ENCODE peak calls at places on chromosomes 7 and 10, in ten cellular contexts. J is DND-41; U is foreskin fibroblast; Y is T-cell; A is activated CD8-positive, alpha-beta memory T cell treated with anti-CD3 and anti-CD28 coated beads for 48 hours; T is HT1080; M is pancreas; B is GM23338; G is NCI-H1930; V is ACHN. W is an unnamed sample.

GRCh38 chr7:46139079-46139478 is 218.0 kb upstream of the IGFBP3 start:
- DNase-seq in M (no peak), B (no peak), G (no peak), T (peak), J (no peak), V (peak), A (no peak), Y (no peak), U (peak), W (no peak)

GRCh38 chr10:57979466-57979865 is 288.2 kb downstream of the IPMK start:
- DNase-seq in M (no peak), V (peak), A (no peak), G (no peak), U (peak), T (peak), Y (no peak), B (peak), J (no peak), W (no peak)

GRCh38 chr10:78993523-78993922 is 75.2 kb upstream of the ZMIZ1 start:
- DNase-seq in Y (no peak), M (no peak), A (no peak), V (no peak), J (no peak), U (no peak), T (no peak), G (no peak), B (no peak), W (no peak)

GRCh38 chr7:116588225-116588624 is 63.4 kb downstream of the CAV1 start:
- DNase-seq in M (no peak), Y (no peak), V (peak), B (peak), J (peak), T (peak), U (peak), A (no peak), G (no peak), W (no peak)

GRCh38 chr10:114311496-114312195 is 72.6 kb downstream of the VWA2 start:
- DNase-seq in M (no peak), U (no peak), J (no peak), B (no peak), G (no peak), Y (no peak), T (no peak), V (no peak), A (no peak), W (no peak)

GRCh38 chr10:48454302-48455054 is 148.0 kb downstream of the MAPK8 start:
- DNase-seq in G (no peak), B (no peak), J (no peak), A (no peak), Y (no peak), T (no peak), V (no peak), M (peak), U (no peak), W (no peak)

GRCh38 chr10:131445623-131446022 is 134.1 kb upstream of the TCERG1L start:
- DNase-seq in V (no peak), A (no peak), G (no peak), Y (no peak), J (no peak), B (no peak), U (no peak), T (no peak), M (no peak), W (no peak)

GRCh38 chr7:38561166-38561565 is 70.0 kb downstream of the AMPH start:
- DNase-seq in V (no peak), B (no peak), J (no peak), M (no peak), T (peak), U (peak), Y (no peak), G (no peak), A (no peak), W (no peak)

GRCh38 chr7:25263292-25263691 is 35.0 kb upstream of the NPVF start:
- DNase-seq in M (no peak), J (no peak), A (no peak), T (peak), B (no peak), V (no peak), U (no peak), G (no peak), Y (no peak), W (no peak)

GRCh38 chr7:111029574-111030357 is 61.2 kb upstream of the LRRN3 start:
- DNase-seq in J (peak), A (no peak), G (no peak), Y (no peak), M (no peak), V (no peak), B (no peak), T (peak), U (peak), W (peak)

GRCh38 chr10:35259769-35260397 is 76.4 kb upstream of the CCNY start:
- DNase-seq in A (no peak), U (peak), T (peak), V (peak), Y (no peak), B (no peak), M (no peak), J (no peak), G (no peak), W (no peak)

GRCh38 chr10:103545366-103545765 is 51.9 kb downstream of the NEURL1 start:
- DNase-seq in M (no peak), J (no peak), V (no peak), T (no peak), G (no peak), Y (no peak), U (no peak), B (no peak), A (no peak), W (no peak)

GRCh38 chr7:66768865-66769832 is 28.6 kb downstream of the RABGEF1 start:
- DNase-seq in U (peak), G (no peak), T (no peak), M (no peak), B (no peak), Y (no peak), A (no peak), J (no peak), V (no peak), W (no peak)

GRCh38 chr10:131514454-131514853 is 202.9 kb upstream of the TCERG1L start:
- DNase-seq in T (peak), G (no peak), V (peak), J (no peak), B (no peak), M (no peak), A (no peak), U (no peak), Y (no peak), W (no peak)

GRCh38 chr7:157497367-157497743 is 160.6 kb downstream of the DNAJB6 start:
- DNase-seq in M (no peak), V (no peak), Y (no peak), U (no peak), B (no peak), G (no peak), T (no peak), J (no peak), A (no peak), W (no peak)